ENCODE peak calls at places on chromosome 12, in four cellular contexts. One of them, this sample, is unnamed.

GRCh38 chr12:7108042-7108927 is 729 bp downstream of the C1RL start:
- DNase-seq in neuronal stem cell: peak
- DNase-seq in GM23248: peak
- DNase-seq in left ventricle myocardium superior: peak
- DNase-seq in this sample: peak

GRCh38 chr12:5085896-5086295 is 42.2 kb downstream of the KCNA5 start:
- DNase-seq in neuronal stem cell: no peak
- DNase-seq in GM23248: peak
- DNase-seq in left ventricle myocardium superior: no peak
- DNase-seq in this sample: no peak

GRCh38 chr12:57545809-57546437 is 1.1 kb downstream of the DCTN2 start:
- DNase-seq in neuronal stem cell: no peak
- DNase-seq in GM23248: no peak
- DNase-seq in left ventricle myocardium superior: no peak
- DNase-seq in this sample: no peak

GRCh38 chr12:93109794-93110203 is 180.7 kb upstream of the EEA1 start:
- DNase-seq in neuronal stem cell: no peak
- DNase-seq in GM23248: peak
- DNase-seq in left ventricle myocardium superior: no peak
- DNase-seq in this sample: no peak

GRCh38 chr12:2329811-2330210 is 277.0 kb downstream of the CACNA1C start:
- DNase-seq in neuronal stem cell: no peak
- DNase-seq in GM23248: no peak
- DNase-seq in left ventricle myocardium superior: no peak
- DNase-seq in this sample: no peak

GRCh38 chr12:96271469-96272199 is 77.5 kb downstream of the ELK3 start:
- DNase-seq in neuronal stem cell: no peak
- DNase-seq in GM23248: peak
- DNase-seq in left ventricle myocardium superior: no peak
- DNase-seq in this sample: no peak

GRCh38 chr12:131466932-131467331 is 244.0 kb upstream of the SFSWAP start:
- DNase-seq in neuronal stem cell: no peak
- DNase-seq in GM23248: no peak
- DNase-seq in left ventricle myocardium superior: no peak
- DNase-seq in this sample: no peak

GRCh38 chr12:27787559-27787958 is 7.5 kb upstream of the MANSC4 start:
- DNase-seq in neuronal stem cell: no peak
- DNase-seq in GM23248: no peak
- DNase-seq in left ventricle myocardium superior: no peak
- DNase-seq in this sample: no peak

This sample was measured in left cardiac atrium.